ENCODE peak calls at places on chromosomes 6 and 20, in seven cellular contexts. V is mucosa of descending colon, P is heart left ventricle, B is lower lobe of right lung, L is ascending aorta, G is AG04450, E is transverse colon. A is an unnamed sample.
A peak's percentile ranks its signal among the peaks of the same experiment; 100 is the strongest.

GRCh38 chr20:19981091-19981490 is 36.1 kb upstream of the NAA20 start:
- DNase-seq in P (no peak), E (no peak), L (no peak), G (no peak), V (no peak), B (no peak), A (peak; percentile 27)

GRCh38 chr6:105330364-105330763 is 72.5 kb downstream of the PREP start:
- DNase-seq in P (no peak), G (no peak), L (no peak), V (no peak), B (no peak), E (no peak), A (no peak)

GRCh38 chr6:113648698-113649097 is 208.4 kb upstream of the MARCKS start:
- DNase-seq in P (no peak), B (no peak), V (no peak), L (no peak), G (no peak), E (no peak), A (peak; percentile 76)

GRCh38 chr20:22207280-22207679 is 377.1 kb downstream of the FOXA2 start:
- DNase-seq in P (no peak), E (no peak), G (no peak), B (no peak), L (no peak), V (no peak), A (no peak)

GRCh38 chr20:21684671-21685070 is 20.8 kb upstream of the PAX1 start:
- DNase-seq in P (no peak), L (no peak), B (no peak), G (no peak), V (no peak), E (no peak), A (no peak)

GRCh38 chr6:125421853-125422252 is 120.1 kb upstream of the HDDC2 start:
- DNase-seq in V (no peak), P (peak; percentile 27), B (no peak), E (no peak), L (peak; percentile 79), G (no peak), A (peak; percentile 60)

GRCh38 chr6:72464791-72465691 is 156.8 kb upstream of the KCNQ5 start:
- DNase-seq in G (peak; percentile 23), L (no peak), B (no peak), V (no peak), P (no peak), E (no peak), A (no peak)

GRCh38 chr6:113089056-113089455 is 741.9 kb downstream of the RFPL4B start:
- DNase-seq in G (no peak), P (no peak), V (peak; percentile 18), E (no peak), B (no peak), L (no peak), A (no peak)

GRCh38 chr6:132357120-132357519 is 44.2 kb downstream of the MOXD1 start:
- DNase-seq in L (no peak), G (no peak), E (no peak), P (no peak), B (no peak), V (no peak), A (no peak)

GRCh38 chr6:124066995-124067552 is 263.4 kb downstream of the NKAIN2 start:
- DNase-seq in G (no peak), E (no peak), L (no peak), V (no peak), P (no peak), B (no peak), A (no peak)

GRCh38 chr6:129853996-129854711 is 7.0 kb downstream of the TMEM244 start:
- DNase-seq in B (no peak), E (no peak), P (no peak), V (no peak), L (no peak), G (no peak), A (no peak)

GRCh38 chr6:52498538-52499017 is 78.3 kb downstream of the TRAM2 start:
- DNase-seq in E (peak; percentile 60), B (no peak), G (no peak), L (no peak), V (no peak), P (no peak), A (no peak)

GRCh38 chr6:138897031-138897430 is 91.0 kb downstream of the REPS1 start:
- DNase-seq in G (no peak), P (no peak), B (no peak), V (no peak), L (no peak), E (no peak), A (no peak)

GRCh38 chr20:40673442-40673841 is 15.6 kb downstream of the MAFB start:
- DNase-seq in G (no peak), B (no peak), V (no peak), L (no peak), E (no peak), P (no peak), A (no peak)

GRCh38 chr6:37289931-37290330 is 32.0 kb upstream of the TMEM217 start:
- DNase-seq in B (no peak), P (no peak), L (no peak), G (no peak), V (no peak), E (no peak), A (no peak)

GRCh38 chr6:16921399-16922110 is 160.3 kb upstream of the ATXN1 start:
- DNase-seq in P (no peak), E (no peak), L (no peak), V (no peak), G (peak; percentile 72), B (no peak), A (no peak)

GRCh38 chr6:67501738-67502137 is 1133.3 kb upstream of the ADGRB3 start:
- DNase-seq in V (no peak), P (no peak), L (no peak), G (no peak), E (no peak), B (no peak), A (peak; percentile 10)

GRCh38 chr6:125231133-125231532 is 70.6 kb downstream of the HDDC2 start:
- DNase-seq in E (peak; percentile 62), B (no peak), G (no peak), P (no peak), L (no peak), V (peak; percentile 47), A (no peak)

GRCh38 chr6:75204222-75204958 is 1.5 kb downstream of the COL12A1 start:
- DNase-seq in L (peak; percentile 87), B (peak; percentile 65), G (peak; percentile 88), V (peak; percentile 66), E (peak; percentile 72), P (peak; percentile 77), A (peak; percentile 83)

GRCh38 chr6:75207211-75207984 is 1.5 kb upstream of the COL12A1 start:
- DNase-seq in E (no peak), G (no peak), V (no peak), L (peak; percentile 66), B (no peak), P (no peak), A (no peak)

GRCh38 chr6:75205776-75206334 is at the start of gene COL12A1:
- DNase-seq in E (peak; percentile 83), V (peak; percentile 75), P (peak; percentile 85), L (peak; percentile 98), B (peak; percentile 93), G (peak; percentile 99), A (peak; percentile 71)

GRCh38 chr6:75204959-75205775 is 686 bp downstream of the COL12A1 start:
- DNase-seq in B (peak; percentile 67), V (no peak), P (peak; percentile 36), E (peak; percentile 39), L (peak; percentile 84), G (peak; percentile 47), A (peak; percentile 38)

DNA sequence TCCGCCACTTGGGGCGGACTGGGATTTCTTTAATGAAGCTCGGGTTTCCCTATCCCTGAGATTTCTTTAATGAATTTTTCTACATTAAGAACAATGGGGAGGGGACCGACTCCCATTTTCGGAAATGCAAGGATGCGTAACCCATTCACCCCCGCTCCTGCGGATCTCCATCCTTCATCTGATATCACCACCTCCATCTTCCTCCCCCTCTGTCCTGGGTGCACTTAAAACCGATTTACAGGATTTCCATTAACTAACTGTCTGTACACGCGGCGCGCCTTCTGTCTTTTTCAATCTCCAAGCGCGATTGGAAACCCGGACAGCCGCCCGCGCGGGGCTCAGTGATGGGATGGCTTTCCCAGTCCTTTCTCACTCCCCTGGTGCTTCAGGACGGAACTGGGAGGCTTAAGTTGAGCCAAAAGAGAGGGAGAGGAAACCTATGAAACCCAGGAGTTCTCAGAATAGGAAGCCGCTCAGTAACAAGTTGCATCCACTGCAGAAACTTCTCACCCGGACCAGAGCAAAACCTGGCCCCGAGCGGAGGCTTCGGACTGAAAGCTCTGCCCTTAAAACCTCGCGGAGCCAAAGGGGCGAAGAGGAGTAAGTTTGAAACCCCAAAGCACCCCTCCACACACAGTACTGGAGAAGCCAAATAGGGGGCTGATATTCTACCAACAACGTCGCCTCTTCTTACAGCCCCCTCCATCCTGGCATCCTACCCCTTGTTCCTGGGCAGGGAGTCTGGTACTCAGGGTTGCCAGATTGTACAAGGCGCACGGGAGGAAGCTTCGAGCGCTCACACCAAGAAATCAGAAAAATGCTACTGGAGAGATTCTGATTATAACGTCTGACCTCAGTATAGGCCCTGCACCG is 721 bp upstream of the COL12A1 start:
- DNase-seq in G (no peak), B (no peak), V (no peak), E (no peak), P (no peak), L (peak; percentile 67), A (no peak)
- H3K9me3 ChIP-seq in G (no peaks in the 10 kb centered on the region), B (no peaks in the 10 kb centered on the region), V (no peaks in the 10 kb centered on the region), E (no peaks in the 10 kb centered on the region), P (no peaks in the 10 kb centered on the region), L (no peaks in the 10 kb centered on the region), A (no peaks in the 10 kb centered on the region)

GRCh38 chr20:63520594-63520938 is at the start of gene PPDPF:
- DNase-seq in G (peak; percentile 34), B (peak; percentile 87), V (peak; percentile 91), E (peak; percentile 89), P (peak; percentile 89), L (peak; percentile 88), A (peak; percentile 87)

GRCh38 chr20:63518351-63518861 is 2.2 kb upstream of the PPDPF start:
- DNase-seq in L (peak; percentile 63), G (no peak), V (no peak), E (no peak), B (peak; percentile 41), P (no peak), A (no peak)

GRCh38 chr20:63520939-63521601 is 505 bp downstream of the PPDPF start:
- DNase-seq in B (peak; percentile 87), V (peak; percentile 95), L (no peak), E (peak; percentile 89), P (peak; percentile 71), G (no peak), A (peak; percentile 77)

GRCh38 chr20:63518946-63519764 is 1.4 kb upstream of the PPDPF start:
- DNase-seq in V (peak; percentile 44), E (no peak), B (peak; percentile 52), P (no peak), G (no peak), L (no peak), A (no peak)

GRCh38 chr20:63519765-63520593 is 586 bp upstream of the PPDPF start:
- DNase-seq in G (no peak), B (peak; percentile 73), L (peak; percentile 80), P (peak; percentile 75), V (peak; percentile 80), E (peak; percentile 70), A (peak; percentile 78)
- TF ChIP-seq CTCF in G (peak; percentile 33), B (peak; percentile 30), L (peak; percentile 47), P (peak; percentile 44), V (no peak), E (peak; percentile 12), A (peak; percentile 29)

GRCh38 chr6:87806098-87806497 is 104.1 kb upstream of the AKIRIN2 start:
- DNase-seq in B (no peak), E (no peak), P (no peak), V (no peak), G (no peak), L (no peak), A (no peak)
- H3K4me3 ChIP-seq in B (no peak overlapping the region), E (no peak overlapping the region), P (no peak overlapping the region), V (no peak overlapping the region), G (no peak overlapping the region), L (no peak overlapping the region), A (no peak overlapping the region)

GRCh38 chr6:80939936-80940335 is 812.5 kb downstream of the TENT5A start:
- DNase-seq in P (no peak), G (no peak), V (no peak), B (no peak), E (no peak), L (no peak), A (no peak)
- H3K9me3 ChIP-seq in P (peaks cover 6% of the 10 kb centered on the region), G (peaks cover 6% of the 10 kb centered on the region), V (peaks cover 10% of the 10 kb centered on the region), B (no peaks in the 10 kb centered on the region), E (peaks cover 5% of the 10 kb centered on the region), L (peaks cover 4% of the 10 kb centered on the region), A (no peaks in the 10 kb centered on the region)